ENCODE peak calls at places on chromosomes 16 and 17, in six cellular contexts. One of them, this sample, is unnamed.
A peak's percentile ranks its signal among the peaks of the same experiment; 100 is the strongest.

GRCh38 chr17:40806131-40806530 is 6.4 kb upstream of the KRT28 start:
- DNase-seq in GM18507: no peak
- DNase-seq in heart right ventricle: no peak
- DNase-seq in RCC 7860: no peak
- DNase-seq in HFF-Myc: no peak
- DNase-seq in AG09309: no peak
- DNase-seq in this sample: no peak

GRCh38 chr16:22924492-22924891 is 110.5 kb downstream of the HS3ST2 start:
- DNase-seq in GM18507: no peak
- DNase-seq in heart right ventricle: no peak
- DNase-seq in RCC 7860: no peak
- DNase-seq in HFF-Myc: no peak
- DNase-seq in AG09309: no peak
- DNase-seq in this sample: no peak

GRCh38 chr17:50817142-50817751 is 18.1 kb upstream of the WFIKKN2 start:
- DNase-seq in GM18507: no peak
- DNase-seq in heart right ventricle: peak; percentile 66
- DNase-seq in RCC 7860: no peak
- DNase-seq in HFF-Myc: no peak
- DNase-seq in AG09309: no peak
- DNase-seq in this sample: no peak

GRCh38 chr16:89375686-89376085 is 114.7 kb downstream of the ANKRD11 start:
- DNase-seq in GM18507: no peak
- DNase-seq in heart right ventricle: no peak
- DNase-seq in RCC 7860: no peak
- DNase-seq in HFF-Myc: no peak
- DNase-seq in AG09309: no peak
- DNase-seq in this sample: no peak

GRCh38 chr17:48131216-48131824 is 23.8 kb downstream of the SNX11 start:
- DNase-seq in GM18507: peak; percentile 37
- DNase-seq in heart right ventricle: no peak
- DNase-seq in RCC 7860: peak; percentile 41
- DNase-seq in HFF-Myc: no peak
- DNase-seq in AG09309: peak; percentile 18
- DNase-seq in this sample: peak; percentile 37

GRCh38 chr17:79857095-79857494 is 17.9 kb upstream of the CBX4 start:
- DNase-seq in GM18507: no peak
- DNase-seq in heart right ventricle: no peak
- DNase-seq in RCC 7860: no peak
- DNase-seq in HFF-Myc: no peak
- DNase-seq in AG09309: no peak
- DNase-seq in this sample: no peak

GRCh38 chr17:78629436-78629995 is 52.3 kb upstream of the DNAH17 start:
- DNase-seq in GM18507: no peak
- DNase-seq in heart right ventricle: no peak
- DNase-seq in RCC 7860: no peak
- DNase-seq in HFF-Myc: no peak
- DNase-seq in AG09309: no peak
- DNase-seq in this sample: no peak

GRCh38 chr17:71995570-71995969 is 125.2 kb upstream of the SOX9 start:
- DNase-seq in GM18507: no peak
- DNase-seq in heart right ventricle: no peak
- DNase-seq in RCC 7860: peak; percentile 49
- DNase-seq in HFF-Myc: no peak
- DNase-seq in AG09309: no peak
- DNase-seq in this sample: no peak

GRCh38 chr16:11672206-11673090 is 4.2 kb downstream of the SNN start:
- DNase-seq in GM18507: no peak
- DNase-seq in heart right ventricle: peak; percentile 27
- DNase-seq in RCC 7860: no peak
- DNase-seq in HFF-Myc: no peak
- DNase-seq in AG09309: no peak
- DNase-seq in this sample: no peak

GRCh38 chr16:57697896-57698537 is 3.4 kb downstream of the DRC7 start:
- DNase-seq in GM18507: no peak
- DNase-seq in heart right ventricle: no peak
- DNase-seq in RCC 7860: no peak
- DNase-seq in HFF-Myc: no peak
- DNase-seq in AG09309: no peak
- DNase-seq in this sample: no peak

GRCh38 chr16:85923153-85924021 is 24.4 kb downstream of the IRF8 start:
- DNase-seq in GM18507: no peak
- DNase-seq in heart right ventricle: no peak
- DNase-seq in RCC 7860: no peak
- DNase-seq in HFF-Myc: peak; percentile 35
- DNase-seq in AG09309: no peak
- DNase-seq in this sample: no peak

GRCh38 chr17:43615952-43616351 is 45.8 kb downstream of the MEOX1 start:
- DNase-seq in GM18507: no peak
- DNase-seq in heart right ventricle: no peak
- DNase-seq in RCC 7860: no peak
- DNase-seq in HFF-Myc: no peak
- DNase-seq in AG09309: no peak
- DNase-seq in this sample: no peak

GRCh38 chr16:57984443-57985203 is 13.7 kb upstream of the CNGB1 start:
- DNase-seq in GM18507: peak; percentile 70
- DNase-seq in heart right ventricle: peak; percentile 87
- DNase-seq in RCC 7860: no peak
- DNase-seq in HFF-Myc: peak; percentile 38
- DNase-seq in AG09309: no peak
- DNase-seq in this sample: peak; percentile 64

GRCh38 chr16:30028438-30029093 is 2.5 kb downstream of the TLCD3B start:
- DNase-seq in GM18507: no peak
- DNase-seq in heart right ventricle: no peak
- DNase-seq in RCC 7860: no peak
- DNase-seq in HFF-Myc: no peak
- DNase-seq in AG09309: no peak
- DNase-seq in this sample: no peak

GRCh38 chr17:20172378-20172775 is 163.2 kb downstream of the SPECC1 start:
- DNase-seq in GM18507: no peak
- DNase-seq in heart right ventricle: no peak
- DNase-seq in RCC 7860: no peak
- DNase-seq in HFF-Myc: no peak
- DNase-seq in AG09309: no peak
- DNase-seq in this sample: no peak

GRCh38 chr16:14007460-14007859 is 63.7 kb upstream of the MRTFB start:
- DNase-seq in GM18507: no peak
- DNase-seq in heart right ventricle: no peak
- DNase-seq in RCC 7860: no peak
- DNase-seq in HFF-Myc: peak; percentile 93
- DNase-seq in AG09309: peak; percentile 59
- DNase-seq in this sample: no peak

GRCh38 chr17:1055751-1056645 is 59.1 kb downstream of the TIMM22 start:
- DNase-seq in GM18507: peak; percentile 46
- DNase-seq in heart right ventricle: peak; percentile 64
- DNase-seq in RCC 7860: no peak
- DNase-seq in HFF-Myc: no peak
- DNase-seq in AG09309: no peak
- DNase-seq in this sample: no peak

GRCh38 chr17:72527819-72528218 is 407.0 kb downstream of the SOX9 start:
- DNase-seq in GM18507: no peak
- DNase-seq in heart right ventricle: no peak
- DNase-seq in RCC 7860: no peak
- DNase-seq in HFF-Myc: no peak
- DNase-seq in AG09309: no peak
- DNase-seq in this sample: no peak

GRCh38 chr16:67449328-67449727 is 18.4 kb downstream of the HSD11B2 start:
- DNase-seq in GM18507: no peak
- DNase-seq in heart right ventricle: peak; percentile 75
- DNase-seq in RCC 7860: no peak
- DNase-seq in HFF-Myc: no peak
- DNase-seq in AG09309: no peak
- DNase-seq in this sample: no peak

GRCh38 chr17:57051886-57052342 is 33.1 kb upstream of the AKAP1 start:
- DNase-seq in GM18507: no peak
- DNase-seq in heart right ventricle: no peak
- DNase-seq in RCC 7860: no peak
- DNase-seq in HFF-Myc: no peak
- DNase-seq in AG09309: no peak
- DNase-seq in this sample: no peak

GRCh38 chr16:27791404-27791719 is 241.4 kb downstream of the KATNIP start:
- DNase-seq in GM18507: no peak
- DNase-seq in heart right ventricle: no peak
- DNase-seq in RCC 7860: no peak
- DNase-seq in HFF-Myc: no peak
- DNase-seq in AG09309: no peak
- DNase-seq in this sample: no peak